ENCODE peak calls at places on chromosomes 11 and 22, in nine cellular contexts. N, P, J, E, L, V, G, Z and I are unnamed samples.

GRCh38 chr11:64384981-64385952 is 26.3 kb downstream of the RPS6KA4 start:
- DNase-seq in P (no peak), E (no peak), J (no peak), N (no peak), L (no peak), Z (no peak), V (no peak), G (no peak), I (no peak)

GRCh38 chr22:46619240-46619829 is 851 bp upstream of the GRAMD4 start:
- DNase-seq in J (no peak), V (no peak), G (no peak), L (no peak), P (no peak), E (no peak), Z (no peak), N (no peak), I (peak)

GRCh38 chr11:12044799-12045198 is 36.4 kb upstream of the DKK3 start:
- DNase-seq in E (no peak), V (no peak), L (no peak), N (no peak), P (no peak), Z (no peak), G (no peak), J (no peak), I (no peak)

GRCh38 chr11:95505927-95506426 is 275.0 kb upstream of the SESN3 start:
- DNase-seq in N (no peak), L (peak), E (no peak), Z (no peak), P (no peak), J (no peak), G (no peak), V (no peak), I (no peak)

GRCh38 chr22:26708256-26709009 is 51.0 kb downstream of the MIAT start:
- DNase-seq in P (no peak), G (no peak), J (no peak), E (no peak), N (no peak), Z (no peak), L (no peak), V (no peak), I (no peak)

GRCh38 chr22:39311592-39312400 is 7.6 kb downstream of the RPL3 start:
- DNase-seq in G (no peak), V (no peak), P (no peak), J (no peak), L (no peak), Z (no peak), N (no peak), E (peak), I (peak)

GRCh38 chr22:38745676-38746460 is 9.9 kb downstream of the SUN2 start:
- DNase-seq in Z (no peak), E (no peak), N (no peak), J (no peak), P (no peak), L (no peak), G (no peak), V (no peak), I (no peak)

GRCh38 chr11:122105009-122105828 is 10.8 kb downstream of the BLID start:
- DNase-seq in L (no peak), P (no peak), G (no peak), N (no peak), J (no peak), V (no peak), E (peak), Z (no peak), I (no peak)

GRCh38 chr22:47333625-47334024 is 571.2 kb downstream of the TBC1D22A start:
- DNase-seq in L (no peak), V (no peak), Z (no peak), G (no peak), P (no peak), N (peak), E (peak), J (no peak), I (no peak)

GRCh38 chr11:60872952-60873524 is 5.7 kb downstream of the ZP1 start:
- DNase-seq in P (no peak), N (peak), Z (no peak), J (no peak), V (no peak), G (no peak), E (no peak), L (peak), I (peak)